ENCODE peak calls at places on chromosomes 2 and 18, in nine cellular contexts. O, V, D, R, I, N, H, G and K are unnamed samples.

GRCh38 chr2:180722551-180723239 is 257.7 kb upstream of the UBE2E3 start:
- DNase-seq in H (peak; percentile 60), R (peak; percentile 48), G (no peak), I (no peak), D (peak; percentile 45), N (peak; percentile 64), O (peak; percentile 76), V (no peak), K (no peak)

GRCh38 chr2:10033251-10034006 is 9.9 kb upstream of the KLF11 start:
- DNase-seq in G (no peak), V (no peak), O (no peak), D (no peak), H (no peak), R (no peak), I (no peak), N (no peak), K (no peak)

GRCh38 chr2:202577250-202578183 is 57.3 kb upstream of the FAM117B start:
- DNase-seq in V (no peak), O (no peak), H (no peak), G (no peak), I (no peak), D (no peak), R (no peak), N (no peak), K (no peak)

GRCh38 chr2:239534581-239535412 is 134.0 kb upstream of the HDAC4 start:
- DNase-seq in I (no peak), D (no peak), H (no peak), N (no peak), R (no peak), V (no peak), G (no peak), O (no peak), K (no peak)

GRCh38 chr2:110173523-110173922 is 31.3 kb downstream of the NPHP1 start:
- DNase-seq in V (peak; percentile 17), R (peak; percentile 55), N (peak; percentile 41), O (peak; percentile 68), I (no peak), H (peak; percentile 52), D (peak; percentile 68), G (no peak), K (no peak)

GRCh38 chr2:233413046-233413445 is 58.8 kb downstream of the DGKD start:
- DNase-seq in H (peak; percentile 72), O (peak; percentile 55), G (no peak), I (no peak), D (peak; percentile 20), V (no peak), N (no peak), R (peak; percentile 57), K (no peak)

GRCh38 chr2:235483313-235483712 is 10.5 kb upstream of the AGAP1 start:
- DNase-seq in D (no peak), V (no peak), I (no peak), O (no peak), N (no peak), R (no peak), G (no peak), H (no peak), K (no peak)

GRCh38 chr2:150076281-150076680 is 411.2 kb downstream of the RND3 start:
- DNase-seq in G (no peak), H (peak; percentile 37), N (peak; percentile 76), V (no peak), I (no peak), D (peak; percentile 80), O (no peak), R (peak; percentile 42), K (no peak)

GRCh38 chr2:69994166-69994565 is 32.7 kb upstream of the ASPRV1 start:
- DNase-seq in G (no peak), H (no peak), D (no peak), I (no peak), O (no peak), R (no peak), N (no peak), V (no peak), K (no peak)

GRCh38 chr18:24672165-24672950 is 211.9 kb downstream of the HRH4 start:
- DNase-seq in O (no peak), N (no peak), D (peak; percentile 22), G (peak; percentile 15), V (no peak), H (no peak), I (no peak), R (no peak), K (no peak)

GRCh38 chr2:194896871-194897270 is 760.2 kb upstream of the SLC39A10 start:
- DNase-seq in D (no peak), R (no peak), G (no peak), N (no peak), O (no peak), I (no peak), H (no peak), V (no peak), K (no peak)

GRCh38 chr2:169767243-169767888 is 31.3 kb upstream of the SSB start:
- DNase-seq in H (peak; percentile 11), R (peak; percentile 83), O (peak; percentile 70), V (peak; percentile 81), N (peak; percentile 44), I (peak; percentile 37), G (peak; percentile 55), D (peak; percentile 51), K (peak; percentile 40)

GRCh38 chr2:216348909-216349308 is 23.4 kb downstream of the MARCHF4 start:
- DNase-seq in R (no peak), N (peak; percentile 87), I (no peak), O (peak; percentile 77), D (peak; percentile 85), G (no peak), V (no peak), H (peak; percentile 41), K (no peak)